ENCODE peak calls at places on chromosomes 7 and 10, in ten cellular contexts. One of them, this sample, is unnamed.

GRCh38 chr10:61592581-61592980 is 70.1 kb upstream of the CABCOCO1 start:
- DNase-seq in right lobe of liver: no peak
- DNase-seq in neuronal stem cell: no peak
- DNase-seq in GM04504: no peak
- DNase-seq in HT-29: peak; percentile 60
- DNase-seq in esophagus squamous epithelium: no peak
- DNase-seq in ACHN: peak; percentile 16
- DNase-seq in progenitor cell of endocrine pancreas: no peak
- DNase-seq in T-helper 9 cell: no peak
- DNase-seq in dorsolateral prefrontal cortex: no peak
- DNase-seq in this sample: no peak

GRCh38 chr7:144437370-144438191 is 34.1 kb upstream of the NOBOX start:
- DNase-seq in right lobe of liver: peak; percentile 56
- DNase-seq in neuronal stem cell: peak; percentile 43
- DNase-seq in GM04504: peak; percentile 26
- DNase-seq in HT-29: peak; percentile 91
- DNase-seq in esophagus squamous epithelium: no peak
- DNase-seq in ACHN: peak; percentile 87
- DNase-seq in progenitor cell of endocrine pancreas: peak; percentile 39
- DNase-seq in T-helper 9 cell: peak; percentile 26
- DNase-seq in dorsolateral prefrontal cortex: peak; percentile 39
- DNase-seq in this sample: peak; percentile 59

GRCh38 chr7:91892099-91892788 is 11.7 kb upstream of the MTERF1 start:
- DNase-seq in right lobe of liver: no peak
- DNase-seq in neuronal stem cell: peak; percentile 4
- DNase-seq in GM04504: no peak
- DNase-seq in HT-29: no peak
- DNase-seq in esophagus squamous epithelium: no peak
- DNase-seq in ACHN: no peak
- DNase-seq in progenitor cell of endocrine pancreas: no peak
- DNase-seq in T-helper 9 cell: no peak
- DNase-seq in dorsolateral prefrontal cortex: no peak
- DNase-seq in this sample: no peak

GRCh38 chr7:124989911-124990310 is 60.3 kb upstream of the POT1 start:
- DNase-seq in right lobe of liver: no peak
- DNase-seq in neuronal stem cell: no peak
- DNase-seq in GM04504: no peak
- DNase-seq in HT-29: no peak
- DNase-seq in esophagus squamous epithelium: no peak
- DNase-seq in ACHN: no peak
- DNase-seq in progenitor cell of endocrine pancreas: no peak
- DNase-seq in T-helper 9 cell: no peak
- DNase-seq in dorsolateral prefrontal cortex: no peak
- DNase-seq in this sample: no peak

GRCh38 chr10:42943025-42943818 is 133.6 kb upstream of the RET start:
- DNase-seq in right lobe of liver: no peak
- DNase-seq in neuronal stem cell: no peak
- DNase-seq in GM04504: no peak
- DNase-seq in HT-29: no peak
- DNase-seq in esophagus squamous epithelium: no peak
- DNase-seq in ACHN: no peak
- DNase-seq in progenitor cell of endocrine pancreas: no peak
- DNase-seq in T-helper 9 cell: no peak
- DNase-seq in dorsolateral prefrontal cortex: peak; percentile 5
- DNase-seq in this sample: no peak

GRCh38 chr10:6700066-6700465 is 120.0 kb upstream of the PRKCQ start:
- DNase-seq in right lobe of liver: no peak
- DNase-seq in neuronal stem cell: no peak
- DNase-seq in GM04504: no peak
- DNase-seq in HT-29: no peak
- DNase-seq in esophagus squamous epithelium: no peak
- DNase-seq in ACHN: no peak
- DNase-seq in progenitor cell of endocrine pancreas: no peak
- DNase-seq in T-helper 9 cell: no peak
- DNase-seq in dorsolateral prefrontal cortex: no peak
- DNase-seq in this sample: no peak

GRCh38 chr7:76392531-76393115 is 16.9 kb downstream of the SSC4D start:
- DNase-seq in right lobe of liver: no peak
- DNase-seq in neuronal stem cell: no peak
- DNase-seq in GM04504: no peak
- DNase-seq in HT-29: no peak
- DNase-seq in esophagus squamous epithelium: no peak
- DNase-seq in ACHN: no peak
- DNase-seq in progenitor cell of endocrine pancreas: no peak
- DNase-seq in T-helper 9 cell: no peak
- DNase-seq in dorsolateral prefrontal cortex: no peak
- DNase-seq in this sample: no peak

GRCh38 chr7:86964973-86965726 is 94.3 kb downstream of the ELAPOR2 start:
- DNase-seq in right lobe of liver: no peak
- DNase-seq in neuronal stem cell: no peak
- DNase-seq in GM04504: no peak
- DNase-seq in HT-29: no peak
- DNase-seq in esophagus squamous epithelium: no peak
- DNase-seq in ACHN: no peak
- DNase-seq in progenitor cell of endocrine pancreas: no peak
- DNase-seq in T-helper 9 cell: no peak
- DNase-seq in dorsolateral prefrontal cortex: no peak
- DNase-seq in this sample: no peak

GRCh38 chr7:151068069-151068773 is 8.8 kb downstream of the SLC4A2 start:
- DNase-seq in right lobe of liver: no peak
- DNase-seq in neuronal stem cell: no peak
- DNase-seq in GM04504: no peak
- DNase-seq in HT-29: no peak
- DNase-seq in esophagus squamous epithelium: no peak
- DNase-seq in ACHN: peak; percentile 35
- DNase-seq in progenitor cell of endocrine pancreas: no peak
- DNase-seq in T-helper 9 cell: no peak
- DNase-seq in dorsolateral prefrontal cortex: no peak
- DNase-seq in this sample: no peak

GRCh38 chr7:2105917-2106316 is 126.8 kb downstream of the MAD1L1 start:
- DNase-seq in right lobe of liver: no peak
- DNase-seq in neuronal stem cell: no peak
- DNase-seq in GM04504: no peak
- DNase-seq in HT-29: no peak
- DNase-seq in esophagus squamous epithelium: no peak
- DNase-seq in ACHN: no peak
- DNase-seq in progenitor cell of endocrine pancreas: no peak
- DNase-seq in T-helper 9 cell: no peak
- DNase-seq in dorsolateral prefrontal cortex: no peak
- DNase-seq in this sample: peak; percentile 18

GRCh38 chr10:14052926-14053325 is 277.8 kb downstream of the FRMD4A start:
- DNase-seq in right lobe of liver: no peak
- DNase-seq in neuronal stem cell: no peak
- DNase-seq in GM04504: no peak
- DNase-seq in HT-29: no peak
- DNase-seq in esophagus squamous epithelium: no peak
- DNase-seq in ACHN: no peak
- DNase-seq in progenitor cell of endocrine pancreas: no peak
- DNase-seq in T-helper 9 cell: no peak
- DNase-seq in dorsolateral prefrontal cortex: no peak
- DNase-seq in this sample: no peak

GRCh38 chr10:119663866-119664698 is 12.9 kb downstream of the BAG3 start:
- DNase-seq in right lobe of liver: no peak
- DNase-seq in neuronal stem cell: no peak
- DNase-seq in GM04504: no peak
- DNase-seq in HT-29: no peak
- DNase-seq in esophagus squamous epithelium: no peak
- DNase-seq in ACHN: no peak
- DNase-seq in progenitor cell of endocrine pancreas: no peak
- DNase-seq in T-helper 9 cell: peak; percentile 25
- DNase-seq in dorsolateral prefrontal cortex: no peak
- DNase-seq in this sample: peak; percentile 68

GRCh38 chr7:102395620-102395957 is 574 bp upstream of the PRKRIP1 start:
- DNase-seq in right lobe of liver: no peak
- DNase-seq in neuronal stem cell: no peak
- DNase-seq in GM04504: no peak
- DNase-seq in HT-29: no peak
- DNase-seq in esophagus squamous epithelium: no peak
- DNase-seq in ACHN: peak; percentile 49
- DNase-seq in progenitor cell of endocrine pancreas: no peak
- DNase-seq in T-helper 9 cell: no peak
- DNase-seq in dorsolateral prefrontal cortex: no peak
- DNase-seq in this sample: no peak

GRCh38 chr10:29332061-29332760 is 43.3 kb downstream of the LYZL1 start:
- DNase-seq in right lobe of liver: no peak
- DNase-seq in neuronal stem cell: no peak
- DNase-seq in GM04504: no peak
- DNase-seq in HT-29: no peak
- DNase-seq in esophagus squamous epithelium: no peak
- DNase-seq in ACHN: no peak
- DNase-seq in progenitor cell of endocrine pancreas: no peak
- DNase-seq in T-helper 9 cell: no peak
- DNase-seq in dorsolateral prefrontal cortex: no peak
- DNase-seq in this sample: no peak

GRCh38 chr7:70849580-70850235 is 282.2 kb upstream of the GALNT17 start:
- DNase-seq in right lobe of liver: no peak
- DNase-seq in neuronal stem cell: no peak
- DNase-seq in GM04504: no peak
- DNase-seq in HT-29: no peak
- DNase-seq in esophagus squamous epithelium: no peak
- DNase-seq in ACHN: no peak
- DNase-seq in progenitor cell of endocrine pancreas: no peak
- DNase-seq in T-helper 9 cell: no peak
- DNase-seq in dorsolateral prefrontal cortex: no peak
- DNase-seq in this sample: no peak

GRCh38 chr7:36227223-36227622 is 74.2 kb downstream of the EEPD1 start:
- DNase-seq in right lobe of liver: no peak
- DNase-seq in neuronal stem cell: no peak
- DNase-seq in GM04504: peak; percentile 80
- DNase-seq in HT-29: no peak
- DNase-seq in esophagus squamous epithelium: no peak
- DNase-seq in ACHN: no peak
- DNase-seq in progenitor cell of endocrine pancreas: no peak
- DNase-seq in T-helper 9 cell: no peak
- DNase-seq in dorsolateral prefrontal cortex: no peak
- DNase-seq in this sample: no peak

GRCh38 chr10:126872768-126873167 is 32.5 kb upstream of the DOCK1 start:
- DNase-seq in right lobe of liver: no peak
- DNase-seq in neuronal stem cell: peak; percentile 11
- DNase-seq in GM04504: no peak
- DNase-seq in HT-29: no peak
- DNase-seq in esophagus squamous epithelium: no peak
- DNase-seq in ACHN: peak; percentile 12
- DNase-seq in progenitor cell of endocrine pancreas: no peak
- DNase-seq in T-helper 9 cell: no peak
- DNase-seq in dorsolateral prefrontal cortex: no peak
- DNase-seq in this sample: no peak